ENCODE peak calls at places on chromosomes 2 and 18, in five cellular contexts. K is H4, P is amniotic stem cell, L is GM13976, B is heart left ventricle. Z is an unnamed sample.

GRCh38 chr2:35391736-35392442 is 963.7 kb upstream of the CRIM1 start:
- DNase-seq in B (no peak), L (no peak), P (no peak), K (no peak), Z (peak; percentile 38)

GRCh38 chr18:29198834-29199233 is 1021.9 kb upstream of the CDH2 start:
- DNase-seq in B (no peak), K (no peak), L (no peak), P (no peak), Z (no peak)

GRCh38 chr2:39094717-39095363 is 26.0 kb downstream of the SOS1 start:
- DNase-seq in L (peak; percentile 60), P (no peak), B (no peak), K (peak; percentile 52), Z (no peak)

GRCh38 chr2:218540015-218540414 is 28.1 kb downstream of the USP37 start:
- DNase-seq in B (no peak), K (no peak), P (no peak), L (no peak), Z (no peak)

GRCh38 chr2:96146151-96146880 is 1.1 kb upstream of the DUSP2 start:
- DNase-seq in L (peak; percentile 87), K (peak; percentile 72), P (no peak), B (peak; percentile 84), Z (peak; percentile 51)

GRCh38 chr18:62407660-62408059 is 82.5 kb downstream of the TNFRSF11A start:
- DNase-seq in K (no peak), P (no peak), L (no peak), B (no peak), Z (no peak)

GRCh38 chr2:30237346-30238142 is 6.2 kb downstream of the LBH start:
- DNase-seq in K (no peak), B (peak; percentile 25), P (no peak), L (no peak), Z (no peak)

GRCh38 chr2:3911891-3912455 is 208.6 kb downstream of the DCDC2C start:
- DNase-seq in P (no peak), L (no peak), B (no peak), K (no peak), Z (no peak)